ENCODE peak calls at places on chromosomes 3 and 15, in ten cellular contexts. Y is pancreas; S is CD8-positive, alpha-beta T cell; B is WERI-Rb-1; O is IMR-90; V is transverse colon; H is AG09319; M is B cell; R is hepatocyte; D is GM13976. L is an unnamed sample.

GRCh38 chr15:79365765-79366164 is 54.9 kb downstream of the TMED3 start:
- DNase-seq in Y (no peak), S (no peak), B (no peak), O (no peak), V (no peak), H (no peak), M (no peak), R (no peak), D (no peak), L (no peak)

GRCh38 chr3:68057637-68058320 is 403.4 kb upstream of the SUCLG2 start:
- DNase-seq in Y (no peak), S (peak), B (no peak), O (no peak), V (no peak), H (no peak), M (no peak), R (no peak), D (no peak), L (no peak)

GRCh38 chr3:187150599-187150998 is 11.3 kb upstream of the RPL39L start:
- DNase-seq in Y (no peak), S (peak), B (peak), O (no peak), V (peak), H (no peak), M (peak), R (no peak), D (no peak), L (no peak)

GRCh38 chr3:13023251-13024055 is 49.8 kb downstream of the IQSEC1 start:
- DNase-seq in Y (peak), S (no peak), B (peak), O (peak), V (no peak), H (no peak), M (peak), R (no peak), D (peak), L (no peak)

GRCh38 chr3:43455233-43455632 is 166.6 kb downstream of the ANO10 start:
- DNase-seq in Y (no peak), S (no peak), B (no peak), O (peak), V (no peak), H (peak), M (no peak), R (peak), D (no peak), L (no peak)

GRCh38 chr3:101643009-101643844 is 33.7 kb downstream of the ZBTB11 start:
- DNase-seq in Y (no peak), S (no peak), B (no peak), O (no peak), V (no peak), H (no peak), M (no peak), R (no peak), D (no peak), L (no peak)

GRCh38 chr15:69784808-69785550 is 312.7 kb downstream of the TLE3 start:
- DNase-seq in Y (no peak), S (no peak), B (no peak), O (peak), V (no peak), H (no peak), M (no peak), R (no peak), D (no peak), L (peak)

GRCh38 chr15:45634442-45635190 is at the start of gene SQOR:
- DNase-seq in Y (peak), S (peak), B (no peak), O (peak), V (peak), H (no peak), M (peak), R (peak), D (peak), L (peak)

GRCh38 chr15:90174140-90174891 is 26.8 kb upstream of the SEMA4B start:
- DNase-seq in Y (peak), S (no peak), B (peak), O (no peak), V (peak), H (no peak), M (no peak), R (peak), D (no peak), L (peak)

GRCh38 chr3:13021141-13021933 is 51.9 kb downstream of the IQSEC1 start:
- DNase-seq in Y (peak), S (no peak), B (peak), O (no peak), V (no peak), H (no peak), M (peak), R (no peak), D (peak), L (no peak)

GRCh38 chr3:31760654-31761053 is 220.4 kb downstream of the OSBPL10 start:
- DNase-seq in Y (no peak), S (no peak), B (no peak), O (peak), V (no peak), H (no peak), M (no peak), R (no peak), D (no peak), L (no peak)

GRCh38 chr15:75178938-75179772 is 22.5 kb upstream of the C15orf39 start:
- DNase-seq in Y (no peak), S (no peak), B (no peak), O (no peak), V (no peak), H (no peak), M (no peak), R (no peak), D (no peak), L (no peak)

GRCh38 chr3:139202226-139202958 is 141.4 kb upstream of the MRPS22 start:
- DNase-seq in Y (peak), S (no peak), B (peak), O (no peak), V (peak), H (no peak), M (no peak), R (peak), D (peak), L (no peak)

GRCh38 chr15:72237286-72238224 is 6.6 kb upstream of the PKM start:
- DNase-seq in Y (no peak), S (no peak), B (no peak), O (peak), V (peak), H (peak), M (no peak), R (peak), D (peak), L (peak)

GRCh38 chr15:81071130-81071529 is 62.9 kb upstream of the CFAP161 start:
- DNase-seq in Y (no peak), S (no peak), B (no peak), O (peak), V (no peak), H (no peak), M (no peak), R (no peak), D (no peak), L (no peak)

GRCh38 chr3:58205981-58206380 is 4.8 kb downstream of the DNASE1L3 start:
- DNase-seq in Y (no peak), S (no peak), B (no peak), O (no peak), V (no peak), H (no peak), M (no peak), R (no peak), D (no peak), L (no peak)

GRCh38 chr3:136464502-136464901 is 214.4 kb downstream of the PCCB start:
- DNase-seq in Y (no peak), S (no peak), B (no peak), O (peak), V (no peak), H (no peak), M (no peak), R (no peak), D (no peak), L (no peak)

GRCh38 chr3:46082849-46083248 is 55.6 kb upstream of the XCR1 start:
- DNase-seq in Y (no peak), S (no peak), B (no peak), O (no peak), V (no peak), H (no peak), M (no peak), R (no peak), D (no peak), L (no peak)

GRCh38 chr3:65177879-65178484 is 490.2 kb upstream of the ADAMTS9 start:
- DNase-seq in Y (no peak), S (no peak), B (no peak), O (no peak), V (no peak), H (no peak), M (no peak), R (no peak), D (no peak), L (no peak)

GRCh38 chr3:87413821-87414220 is 137.4 kb upstream of the POU1F1 start:
- DNase-seq in Y (no peak), S (no peak), B (no peak), O (no peak), V (no peak), H (no peak), M (no peak), R (no peak), D (no peak), L (no peak)

GRCh38 chr3:77421916-77422315 is 382.0 kb downstream of the ROBO2 start:
- DNase-seq in Y (no peak), S (no peak), B (no peak), O (no peak), V (no peak), H (no peak), M (no peak), R (no peak), D (no peak), L (no peak)

GRCh38 chr3:169575381-169575780 is 88.1 kb downstream of the MECOM start:
- DNase-seq in Y (no peak), S (no peak), B (no peak), O (peak), V (no peak), H (no peak), M (no peak), R (peak), D (no peak), L (no peak)

GRCh38 chr15:35519536-35520149 is 26.3 kb downstream of the DPH6 start:
- DNase-seq in Y (no peak), S (no peak), B (no peak), O (peak), V (no peak), H (no peak), M (peak), R (peak), D (peak), L (no peak)

GRCh38 chr3:41682996-41683395 is 278.9 kb downstream of the ULK4 start:
- DNase-seq in Y (no peak), S (no peak), B (no peak), O (peak), V (no peak), H (peak), M (no peak), R (no peak), D (no peak), L (no peak)

GRCh38 chr15:36330598-36330997 is 248.8 kb upstream of the CDIN1 start:
- DNase-seq in Y (no peak), S (no peak), B (peak), O (no peak), V (no peak), H (no peak), M (no peak), R (no peak), D (no peak), L (no peak)

GRCh38 chr15:39016706-39017105 is 452.1 kb upstream of the RASGRP1 start:
- DNase-seq in Y (no peak), S (no peak), B (no peak), O (peak), V (no peak), H (no peak), M (no peak), R (no peak), D (no peak), L (no peak)

GRCh38 chr3:71780430-71780829 is 4.5 kb downstream of the PROK2 start:
- DNase-seq in Y (no peak), S (no peak), B (no peak), O (no peak), V (no peak), H (no peak), M (no peak), R (no peak), D (no peak), L (no peak)

GRCh38 chr3:152229692-152230091 is 39.0 kb upstream of the MBNL1 start:
- DNase-seq in Y (no peak), S (no peak), B (no peak), O (no peak), V (no peak), H (no peak), M (no peak), R (no peak), D (no peak), L (no peak)

GRCh38 chr3:185659942-185660921 is 74.1 kb downstream of the SENP2 start:
- DNase-seq in Y (peak), S (peak), B (peak), O (peak), V (peak), H (peak), M (peak), R (peak), D (peak), L (peak)

GRCh38 chr3:192515661-192516040 is 211.7 kb downstream of the FGF12 start:
- DNase-seq in Y (no peak), S (no peak), B (no peak), O (no peak), V (no peak), H (no peak), M (no peak), R (no peak), D (no peak), L (no peak)

GRCh38 chr15:70589221-70589620 is 174.1 kb downstream of the UACA start:
- DNase-seq in Y (no peak), S (no peak), B (no peak), O (peak), V (no peak), H (no peak), M (no peak), R (no peak), D (no peak), L (no peak)

GRCh38 chr15:60006203-60006782 is 2.2 kb downstream of the FOXB1 start:
- DNase-seq in Y (no peak), S (peak), B (peak), O (peak), V (peak), H (no peak), M (peak), R (peak), D (peak), L (no peak)

DNA sequence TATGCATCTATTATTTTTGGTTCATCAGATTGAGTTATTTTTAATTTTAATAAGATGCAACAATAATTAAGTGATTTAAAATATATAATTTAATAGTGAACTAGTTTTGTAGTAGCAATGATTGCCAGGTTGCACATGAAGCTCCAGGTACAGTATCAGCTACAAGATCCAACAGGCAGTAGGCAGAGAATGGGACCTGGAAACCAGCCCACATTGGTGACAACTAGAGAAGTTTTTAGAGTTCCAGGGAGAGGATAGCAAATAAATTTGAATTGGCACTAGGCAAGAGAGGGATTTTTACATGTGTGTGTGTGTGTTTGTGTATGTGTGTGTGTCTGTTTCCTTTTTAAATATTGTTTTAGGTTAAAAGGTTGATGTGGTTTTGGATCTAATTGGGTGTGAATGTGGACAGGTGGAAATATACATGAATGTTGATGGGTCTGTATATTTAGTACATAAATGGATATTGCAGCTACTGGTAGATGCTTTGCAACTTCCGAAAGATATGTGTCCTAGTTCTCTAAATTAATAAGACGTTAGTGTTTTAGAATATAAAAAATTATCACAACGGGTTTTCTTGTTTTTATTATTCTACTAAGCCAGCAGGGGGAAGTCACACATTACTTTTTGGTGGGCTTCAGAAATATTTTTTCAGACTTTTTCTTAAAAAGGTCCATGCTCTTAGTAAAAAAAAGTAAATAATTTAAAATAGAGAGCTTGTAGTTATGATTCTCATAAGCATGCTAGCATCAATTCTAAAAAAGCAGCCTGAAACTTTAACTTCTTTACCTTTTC is 110.1 kb upstream of the GBE1 start:
- DNase-seq in Y (no peak), S (no peak), B (no peak), O (no peak), V (no peak), H (no peak), M (no peak), R (peak), D (no peak), L (no peak)
- TF ChIP-seq CTCF in Y (no peak), S (no peak), B (no peak), O (peak), V (no peak), H (peak), M (no peak), R (peak), D (no peak), L (peak)

DNA sequence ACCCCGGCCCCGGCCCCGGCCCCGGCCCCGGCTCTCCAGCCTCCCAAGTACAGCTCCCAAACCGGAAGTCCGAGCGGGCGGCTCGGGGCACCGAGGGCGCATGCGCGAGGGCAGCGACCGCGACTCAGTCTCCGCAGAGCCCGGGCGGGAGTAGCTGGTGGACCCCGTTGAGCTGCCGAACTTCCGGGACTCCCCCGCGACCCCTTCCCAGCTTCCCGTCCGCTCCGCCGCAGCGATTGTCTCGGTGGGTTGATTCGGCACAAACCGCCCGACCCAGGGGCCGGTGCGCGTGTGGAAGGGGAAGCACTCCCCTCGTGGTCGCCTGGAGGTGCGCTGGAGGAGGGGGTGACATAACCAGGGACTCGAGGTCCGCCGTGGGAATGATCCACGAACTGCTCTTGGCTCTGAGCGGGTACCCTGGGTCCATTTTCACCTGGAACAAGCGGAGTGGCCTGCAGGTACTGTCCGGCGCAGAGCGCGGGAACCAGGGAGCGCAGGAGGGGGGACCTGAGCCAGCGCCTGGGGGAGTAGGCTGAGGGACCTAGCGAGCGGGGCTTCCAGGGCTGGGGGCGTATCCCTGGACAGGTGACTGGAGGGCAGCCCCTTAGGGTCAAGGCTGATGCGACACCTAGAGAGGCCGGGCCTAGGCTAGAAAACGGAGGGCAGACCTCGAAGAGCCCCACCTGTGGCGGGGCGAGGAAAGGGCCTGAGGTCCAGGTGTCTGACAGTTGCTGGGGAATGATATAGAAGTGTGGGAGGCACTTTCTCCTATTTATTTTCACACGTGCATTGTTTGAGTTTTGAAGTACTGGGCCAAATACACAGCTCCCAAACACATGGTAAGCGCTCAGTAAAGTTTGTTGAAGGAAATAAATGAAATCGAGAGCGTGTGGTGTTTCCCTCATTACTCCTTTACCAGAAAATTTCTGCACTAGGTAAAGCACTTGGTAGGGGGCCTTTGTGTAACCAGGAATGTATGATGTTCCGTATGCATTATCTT is at the start of the genes TUBGCP4 and ZSCAN29:
- DNase-seq in Y (peak), S (peak), B (peak), O (peak), V (peak), H (peak), M (peak), R (peak), D (peak), L (peak)
- TF ChIP-seq CTCF in Y (peak), S (no peak), B (peak), O (no peak), V (peak), H (peak), M (peak), R (peak), D (peak), L (peak)

GRCh38 chr3:53594276-53594675 is 99.9 kb downstream of the CACNA1D start:
- DNase-seq in Y (no peak), S (no peak), B (no peak), O (no peak), V (no peak), H (no peak), M (no peak), R (no peak), D (no peak), L (no peak)
- TF ChIP-seq CTCF in Y (no peak), S (no peak), B (no peak), O (no peak), V (no peak), H (no peak), M (no peak), R (no peak), D (no peak), L (no peak)

DNA sequence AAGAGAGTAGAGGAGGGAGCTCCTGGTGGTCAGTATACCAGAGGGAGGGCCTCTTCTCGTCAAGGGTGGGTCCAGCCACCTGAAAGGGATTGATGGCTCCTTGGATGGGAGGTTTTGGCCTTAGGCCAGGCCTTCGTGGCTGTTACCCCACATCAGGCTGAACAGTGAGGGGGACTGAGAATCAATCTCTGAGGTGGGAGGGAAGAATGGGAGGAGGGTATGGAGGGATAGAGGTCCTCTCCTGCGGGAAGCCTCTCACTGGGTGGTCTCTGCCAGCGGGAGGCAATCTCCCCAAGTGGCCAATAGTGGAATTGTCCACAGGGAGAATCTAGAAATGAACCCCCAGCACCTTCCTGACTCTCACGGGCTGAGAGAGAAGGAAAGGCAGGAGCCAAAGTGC is 53.5 kb downstream of the BSN start:
- DNase-seq in Y (peak), S (no peak), B (no peak), O (no peak), V (no peak), H (no peak), M (no peak), R (no peak), D (no peak), L (peak)
- TF ChIP-seq CTCF in Y (no peak), S (no peak), B (peak), O (no peak), V (no peak), H (peak), M (peak), R (no peak), D (no peak), L (peak)

DNA sequence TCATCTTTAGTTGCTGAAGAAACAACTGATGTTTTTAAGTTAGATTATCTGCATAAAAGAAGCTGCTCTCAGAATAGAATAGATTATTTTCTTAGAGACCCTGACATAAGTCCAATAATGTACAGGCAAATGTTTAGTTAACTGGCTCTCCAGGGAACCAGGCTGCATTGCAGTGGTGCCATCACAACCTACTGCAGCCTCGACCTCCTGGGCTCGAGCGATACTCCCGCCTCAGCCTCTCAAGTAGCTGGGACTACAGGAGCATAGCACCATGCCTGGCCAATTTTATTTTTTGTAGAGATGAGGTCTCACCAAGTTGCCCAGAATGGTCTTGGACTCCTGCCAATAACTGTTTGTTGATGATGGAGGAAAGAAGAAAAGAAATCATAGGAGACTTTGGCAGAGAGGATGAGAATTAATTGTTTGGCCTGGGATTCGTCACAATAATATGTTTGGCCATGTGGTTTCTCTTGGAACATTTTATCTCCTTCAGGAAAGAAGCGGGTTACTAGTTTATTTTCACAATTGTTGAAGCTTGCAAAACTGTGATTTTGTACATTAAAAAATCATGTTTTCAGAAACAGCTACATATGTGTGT is 429.2 kb downstream of the CADM2 start:
- DNase-seq in Y (no peak), S (no peak), B (no peak), O (no peak), V (no peak), H (no peak), M (no peak), R (no peak), D (no peak), L (no peak)
- TF ChIP-seq CTCF in Y (no peak), S (no peak), B (no peak), O (no peak), V (no peak), H (no peak), M (no peak), R (no peak), D (no peak), L (no peak)

L was measured in osteocyte.